ENCODE peak calls at places on chromosome 18, in nine cellular contexts. W is fibroblast of mammary gland, S is neural progenitor cell, A is AG04450, M is omental fat pad, Y is A549, G is osteocyte, K is right lobe of liver, L is lower leg skin. U is an unnamed sample.

GRCh38 chr18:50080932-50081560 is 113.9 kb downstream of the MYO5B start:
- DNase-seq in W (no peak), S (no peak), Y (no peak), L (no peak), G (no peak), M (no peak), A (no peak), K (no peak), U (no peak)

GRCh38 chr18:12254137-12254819 is at the start of gene CIDEA:
- DNase-seq in S (peak), G (no peak), Y (no peak), M (no peak), W (no peak), A (no peak), L (no peak), K (no peak), U (peak)

GRCh38 chr18:48543228-48543627 is 4.4 kb downstream of the CTIF start:
- DNase-seq in K (no peak), A (no peak), M (no peak), L (no peak), W (no peak), S (peak), Y (no peak), G (no peak), U (no peak)

GRCh38 chr18:51070545-51070944 is 40.5 kb downstream of the SMAD4 start:
- DNase-seq in A (peak), S (no peak), M (no peak), Y (no peak), L (no peak), W (peak), K (no peak), G (no peak), U (no peak)

GRCh38 chr18:8657873-8658521 is 47.4 kb upstream of the MTCL1 start:
- DNase-seq in G (peak), S (peak), A (no peak), L (no peak), M (no peak), W (no peak), K (no peak), Y (no peak), U (no peak)

GRCh38 chr18:46899274-46899948 is 17.9 kb downstream of the PIAS2 start:
- DNase-seq in M (no peak), S (peak), W (no peak), Y (no peak), K (no peak), A (no peak), G (no peak), L (no peak), U (no peak)

GRCh38 chr18:50009772-50010171 is 185.2 kb downstream of the MYO5B start:
- DNase-seq in A (no peak), L (no peak), K (peak), S (peak), G (no peak), M (no peak), W (peak), Y (peak), U (no peak)

GRCh38 chr18:12102136-12102842 is 8.6 kb downstream of the ANKRD62 start:
- DNase-seq in M (no peak), A (no peak), K (no peak), L (no peak), G (no peak), Y (no peak), W (no peak), S (no peak), U (no peak)

DNA sequence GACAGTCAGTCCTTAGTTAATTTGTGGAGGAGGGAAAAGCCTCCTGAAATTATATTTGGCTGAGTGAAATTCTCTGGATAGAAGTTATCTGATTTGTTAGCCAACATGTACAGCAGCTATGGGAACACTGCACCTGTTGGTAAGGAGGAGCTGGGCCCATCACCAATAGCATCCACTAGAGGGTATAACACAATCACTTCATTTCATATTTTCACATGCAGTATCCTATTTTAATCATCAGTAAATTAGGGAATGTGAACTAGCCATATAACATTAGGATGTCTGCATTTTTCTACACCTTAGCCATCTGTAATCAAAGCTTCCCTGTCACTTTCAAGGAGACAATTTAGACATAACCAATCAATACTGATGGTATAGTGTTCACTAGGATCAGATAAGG is 818.4 kb upstream of the CDH2 start:
- DNase-seq in A (no peak), S (no peak), K (no peak), M (no peak), Y (no peak), W (peak), G (no peak), L (no peak), U (no peak)
- TF ChIP-seq CTCF in A (peak), S (peak), K (no peak), M (no peak), Y (no peak), W (peak), G (peak), L (no peak), U (no peak)

GRCh38 chr18:57928466-57928865 is 115.6 kb upstream of the NEDD4L start:
- DNase-seq in L (no peak), Y (no peak), M (no peak), K (no peak), S (no peak), A (no peak), G (peak), W (no peak), U (no peak)
- TF ChIP-seq CTCF in L (no peak), Y (no peak), M (no peak), K (no peak), S (no peak), A (no peak), G (no peak), W (no peak), U (no peak)

GRCh38 chr18:59068672-59069071 is 71.0 kb upstream of the SEC11C start:
- DNase-seq in W (no peak), L (no peak), M (no peak), Y (no peak), A (no peak), G (no peak), S (no peak), K (no peak), U (no peak)

GRCh38 chr18:59067873-59068272 is 71.8 kb upstream of the SEC11C start:
- DNase-seq in W (peak), Y (no peak), L (no peak), G (no peak), S (peak), M (no peak), K (no peak), A (no peak), U (no peak)

GRCh38 chr18:59065684-59066083 is 74.0 kb upstream of the SEC11C start:
- DNase-seq in M (no peak), A (no peak), Y (no peak), L (no peak), G (no peak), W (no peak), S (no peak), K (no peak), U (no peak)

GRCh38 chr18:59072727-59073421 is 66.8 kb upstream of the SEC11C start:
- DNase-seq in S (no peak), K (no peak), W (no peak), G (no peak), L (no peak), A (no peak), M (no peak), Y (no peak), U (no peak)

GRCh38 chr18:59070181-59070912 is 69.3 kb upstream of the SEC11C start:
- DNase-seq in W (peak), L (peak), M (peak), Y (peak), K (peak), G (peak), S (peak), A (peak), U (peak)
- TF ChIP-seq CTCF in W (peak), L (no peak), M (peak), Y (peak), K (peak), G (peak), S (peak), A (peak), U (peak)

DNA sequence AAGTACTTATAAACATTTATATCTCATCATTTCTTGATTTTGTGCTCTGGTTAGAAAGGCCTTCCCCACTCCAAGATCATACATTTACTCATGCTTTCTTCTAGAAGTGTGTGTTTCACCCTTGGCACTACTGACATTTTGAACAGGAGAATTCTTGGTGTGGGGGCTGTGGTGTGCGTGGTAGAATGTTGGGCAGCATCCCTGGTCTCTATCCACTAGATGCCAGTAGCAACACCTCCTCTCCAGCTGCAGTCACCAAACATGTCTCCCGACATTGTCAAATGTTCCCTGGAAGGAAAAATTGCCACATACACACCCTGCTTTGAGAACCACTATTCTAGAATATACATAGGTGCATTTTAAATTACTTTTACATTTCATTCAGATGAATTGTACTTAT is 8.7 kb upstream of the TGIF1 start:
- DNase-seq in G (no peak), L (no peak), W (no peak), S (peak), Y (no peak), K (no peak), A (no peak), M (no peak), U (no peak)
- TF ChIP-seq CTCF in G (peak), L (no peak), W (peak), S (peak), Y (peak), K (peak), A (no peak), M (no peak), U (no peak)

GRCh38 chr18:9810994-9811393 is 74.8 kb upstream of the TXNDC2 start:
- DNase-seq in G (no peak), A (no peak), K (no peak), Y (no peak), M (no peak), W (no peak), L (no peak), S (peak), U (no peak)
- TF ChIP-seq CTCF in G (no peak), A (no peak), K (no peak), Y (no peak), M (no peak), W (no peak), L (no peak), S (peak), U (no peak)

GRCh38 chr18:22018366-22018765 is 151.0 kb upstream of the GATA6 start:
- DNase-seq in K (no peak), L (no peak), M (no peak), Y (no peak), S (no peak), A (no peak), G (no peak), W (no peak), U (no peak)
- TF ChIP-seq CTCF in K (no peak), L (no peak), M (no peak), Y (no peak), S (no peak), A (no peak), G (no peak), W (no peak), U (no peak)

U was measured in mesothelial cell of epicardium.